ENCODE peak calls at places on chromosomes 1 and 21, in seven cellular contexts. Z is stomach, V is GM12864, L is prostate gland, H is A549, A is lower lobe of right lung, C is esophagus squamous epithelium. S is an unnamed sample.

GRCh38 chr21:15058718-15059316 is 6.0 kb downstream of the NRIP1 start:
- DNase-seq in H (peak; percentile 59), A (no peak), C (no peak), V (no peak), L (no peak), Z (no peak), S (peak; percentile 77)

GRCh38 chr1:55230654-55231053 is 15.5 kb upstream of the USP24 start:
- DNase-seq in V (no peak), L (no peak), C (no peak), Z (no peak), H (no peak), A (no peak), S (no peak)

GRCh38 chr1:86788300-86789206 is 84.2 kb downstream of the SH3GLB1 start:
- DNase-seq in A (peak; percentile 49), V (no peak), H (peak; percentile 19), C (no peak), L (no peak), Z (no peak), S (peak; percentile 36)

GRCh38 chr1:44059181-44059661 is 28.0 kb upstream of the SLC6A9 start:
- DNase-seq in C (no peak), A (no peak), V (no peak), L (no peak), H (no peak), Z (no peak), S (no peak)

GRCh38 chr1:40774266-40774998 is 9.2 kb upstream of the KCNQ4 start:
- DNase-seq in L (peak; percentile 47), Z (peak; percentile 66), A (peak; percentile 69), H (peak; percentile 48), V (no peak), C (no peak), S (no peak)

GRCh38 chr1:234230414-234230862 is 142.8 kb upstream of the COA6 start:
- DNase-seq in Z (no peak), C (no peak), V (no peak), H (no peak), L (no peak), A (no peak), S (no peak)

GRCh38 chr1:21816602-21817302 is 4.7 kb downstream of the LDLRAD2 start:
- DNase-seq in Z (no peak), C (no peak), H (no peak), V (no peak), L (no peak), A (no peak), S (peak; percentile 38)

GRCh38 chr1:42916839-42917495 is 41.7 kb downstream of the SLC2A1 start:
- DNase-seq in C (no peak), A (no peak), Z (no peak), V (no peak), H (no peak), L (no peak), S (no peak)

GRCh38 chr1:54813479-54814147 is 12.5 kb upstream of the TTC22 start:
- DNase-seq in Z (peak; percentile 17), L (no peak), A (no peak), H (no peak), V (no peak), C (no peak), S (no peak)

GRCh38 chr1:106080608-106081325 is 975.7 kb upstream of the PRMT6 start:
- DNase-seq in A (no peak), H (no peak), Z (no peak), V (no peak), L (no peak), C (no peak), S (no peak)

GRCh38 chr1:121483961-121484424 is 299.2 kb downstream of the SRGAP2C start:
- DNase-seq in C (no peak), L (no peak), Z (no peak), A (no peak), V (no peak), H (peak; percentile 2), S (peak; percentile 70)

GRCh38 chr1:76018045-76018444 is 56.5 kb upstream of the ST6GALNAC3 start:
- DNase-seq in Z (no peak), A (no peak), H (no peak), V (no peak), C (no peak), L (no peak), S (no peak)

GRCh38 chr21:39159342-39160063 is 23.7 kb downstream of the PSMG1 start:
- DNase-seq in C (no peak), V (no peak), A (no peak), H (no peak), L (no peak), Z (no peak), S (no peak)

GRCh38 chr1:6183520-6183989 is 3.4 kb upstream of the CHD5 start:
- DNase-seq in C (no peak), H (peak; percentile 52), V (no peak), L (no peak), A (no peak), Z (no peak), S (no peak)

GRCh38 chr21:31475223-31475622 is 131.2 kb upstream of the TIAM1 start:
- DNase-seq in L (no peak), C (no peak), H (no peak), V (no peak), A (no peak), Z (no peak), S (no peak)

GRCh38 chr1:54593571-54594160 is 29.7 kb downstream of the FAM151A start:
- DNase-seq in A (no peak), C (no peak), V (no peak), Z (no peak), H (no peak), L (no peak), S (no peak)

GRCh38 chr1:30749691-30750583 is 7.6 kb downstream of the LAPTM5 start:
- DNase-seq in C (no peak), H (no peak), A (no peak), Z (no peak), L (no peak), V (peak; percentile 82), S (no peak)

GRCh38 chr1:212062832-212063438 is 27.4 kb downstream of the DTL start:
- DNase-seq in Z (no peak), L (no peak), C (no peak), A (no peak), V (no peak), H (peak; percentile 55), S (no peak)

GRCh38 chr1:145974721-145975120 is 10.2 kb downstream of the POLR3GL start:
- DNase-seq in A (no peak), H (no peak), Z (no peak), C (no peak), V (no peak), L (no peak), S (no peak)

GRCh38 chr1:26373789-26374188 is 1.2 kb upstream of the ZNF683 start:
- DNase-seq in V (no peak), Z (no peak), C (no peak), L (no peak), H (no peak), A (no peak), S (no peak)

DNA sequence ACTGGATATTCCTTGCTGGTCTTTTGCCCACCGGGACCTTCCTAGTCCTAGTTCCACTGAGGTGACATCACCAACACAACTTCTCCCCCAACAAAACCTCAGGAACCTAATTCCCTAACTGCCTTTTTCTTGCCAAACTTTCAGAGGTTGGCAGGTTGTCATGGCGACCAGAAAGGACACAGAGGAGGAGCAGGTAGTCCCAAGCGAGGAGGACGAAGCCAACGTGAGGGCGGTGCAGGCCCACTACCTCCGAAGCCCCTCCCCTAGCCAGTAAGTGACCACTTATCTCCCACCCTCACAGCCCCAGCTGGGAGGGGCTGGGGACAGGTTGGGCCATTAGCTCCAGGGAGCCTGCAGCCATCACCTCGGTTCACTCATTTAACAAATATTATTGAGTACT is 815 bp downstream of the STYXL2 start:
- DNase-seq in V (no peak), Z (no peak), L (no peak), H (no peak), A (no peak), C (no peak), S (no peak)
- H3K4me3 ChIP-seq in V (no peak overlapping the region), Z (no peak overlapping the region), L (no peak overlapping the region), H (no peak overlapping the region), A (no peak overlapping the region), C (no peak overlapping the region), S (no peak overlapping the region)

GRCh38 chr1:205610036-205610435 is 21.8 kb downstream of the ELK4 start:
- DNase-seq in L (no peak), H (no peak), V (no peak), Z (no peak), C (no peak), A (no peak), S (no peak)
- TF ChIP-seq CTCF in L (no peak), H (no peak), V (no peak), Z (no peak), C (no peak), A (no peak), S (no peak)

GRCh38 chr1:115088115-115088794 is 1.0 kb downstream of the TSPAN2 start:
- DNase-seq in V (no peak), Z (no peak), A (no peak), L (no peak), H (no peak), C (no peak), S (no peak)
- H3K4me3 ChIP-seq in V (no peak overlapping the region), Z (peak overlapping the region; percentile 78), A (no peak overlapping the region), L (peak overlapping the region; percentile 53), H (no peak overlapping the region), C (peak overlapping the region; percentile 81), S (no peak overlapping the region)

GRCh38 chr1:227685807-227686206 is 49.3 kb downstream of the JMJD4 start:
- DNase-seq in V (no peak), L (no peak), A (no peak), Z (no peak), H (no peak), C (no peak), S (no peak)
- TF ChIP-seq CTCF in V (no peak), L (no peak), A (no peak), Z (no peak), H (no peak), C (no peak), S (no peak)

GRCh38 chr1:19313636-19313959 is 1.5 kb downstream of the SLC66A1 start:
- DNase-seq in V (no peak), H (no peak), C (no peak), L (no peak), A (no peak), Z (no peak), S (no peak)
- H3K4me3 ChIP-seq in V (peak overlapping the region; percentile 76), H (no peak overlapping the region), C (no peak overlapping the region), L (no peak overlapping the region), A (peak overlapping the region; percentile 95), Z (no peak overlapping the region), S (peak overlapping the region; percentile 85)

S was measured in epithelial cell of proximal tubule.